ENCODE peak calls at places on chromosomes 3 and 15, in four cellular contexts. One of them, this sample, is unnamed.

GRCh38 chr3:134918448-134918847 is 123.4 kb downstream of the EPHB1 start:
- DNase-seq in endothelial cell of umbilical vein: no peak
- DNase-seq in substantia nigra: no peak
- DNase-seq in A549: no peak
- DNase-seq in this sample: no peak

GRCh38 chr3:24339266-24339825 is 155.3 kb downstream of the THRB start:
- DNase-seq in endothelial cell of umbilical vein: no peak
- DNase-seq in substantia nigra: no peak
- DNase-seq in A549: no peak
- DNase-seq in this sample: no peak

GRCh38 chr15:56468271-56468912 is 3.5 kb upstream of the MNS1 start:
- DNase-seq in endothelial cell of umbilical vein: peak; percentile 24
- DNase-seq in substantia nigra: no peak
- DNase-seq in A549: no peak
- DNase-seq in this sample: no peak

GRCh38 chr3:37586280-37586679 is 275.4 kb upstream of the CTDSPL start:
- DNase-seq in endothelial cell of umbilical vein: no peak
- DNase-seq in substantia nigra: no peak
- DNase-seq in A549: no peak
- DNase-seq in this sample: no peak

GRCh38 chr3:128167973-128168674 is 14.8 kb downstream of the EEFSEC start:
- DNase-seq in endothelial cell of umbilical vein: no peak
- DNase-seq in substantia nigra: no peak
- DNase-seq in A549: no peak
- DNase-seq in this sample: no peak

GRCh38 chr3:157388976-157389375 is 47.7 kb upstream of the PTX3 start:
- DNase-seq in endothelial cell of umbilical vein: peak; percentile 61
- DNase-seq in substantia nigra: no peak
- DNase-seq in A549: no peak
- DNase-seq in this sample: no peak

GRCh38 chr3:57068437-57069089 is 8.1 kb downstream of the SPATA12 start:
- DNase-seq in endothelial cell of umbilical vein: peak; percentile 66
- DNase-seq in substantia nigra: no peak
- DNase-seq in A549: peak; percentile 68
- DNase-seq in this sample: peak; percentile 69

GRCh38 chr15:25688166-25688565 is 175.0 kb downstream of the ATP10A start:
- DNase-seq in endothelial cell of umbilical vein: no peak
- DNase-seq in substantia nigra: no peak
- DNase-seq in A549: no peak
- DNase-seq in this sample: no peak

DNA sequence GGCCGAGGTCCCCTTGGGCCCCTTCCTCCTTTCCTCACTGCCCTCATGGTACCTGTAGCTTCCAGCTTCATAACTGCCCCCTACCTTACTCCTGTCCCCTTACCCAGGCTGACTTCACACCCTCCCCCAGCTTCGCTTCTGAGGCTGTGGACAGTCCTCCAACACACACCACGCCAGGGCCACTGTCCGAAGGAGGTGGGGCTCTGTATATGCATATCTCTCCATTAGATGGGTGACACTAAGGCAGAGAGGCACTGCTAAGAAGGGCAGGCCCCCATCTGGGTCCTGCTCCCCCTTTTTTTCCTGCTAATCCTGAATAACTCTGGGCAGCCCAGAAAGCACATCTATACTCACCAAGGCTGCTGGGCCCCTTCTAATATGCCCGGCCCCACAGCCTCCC is 1.0 kb upstream of the COL7A1 start:
- DNase-seq in endothelial cell of umbilical vein: no peak
- DNase-seq in substantia nigra: no peak
- DNase-seq in A549: no peak
- DNase-seq in this sample: no peak
- H3K27ac ChIP-seq in endothelial cell of umbilical vein: no peak overlapping the region
- H3K27ac ChIP-seq in substantia nigra: no peak overlapping the region
- H3K27ac ChIP-seq in A549: peak overlapping the region; percentile 100
- H3K27ac ChIP-seq in this sample: peak overlapping the region; percentile 98

DNA sequence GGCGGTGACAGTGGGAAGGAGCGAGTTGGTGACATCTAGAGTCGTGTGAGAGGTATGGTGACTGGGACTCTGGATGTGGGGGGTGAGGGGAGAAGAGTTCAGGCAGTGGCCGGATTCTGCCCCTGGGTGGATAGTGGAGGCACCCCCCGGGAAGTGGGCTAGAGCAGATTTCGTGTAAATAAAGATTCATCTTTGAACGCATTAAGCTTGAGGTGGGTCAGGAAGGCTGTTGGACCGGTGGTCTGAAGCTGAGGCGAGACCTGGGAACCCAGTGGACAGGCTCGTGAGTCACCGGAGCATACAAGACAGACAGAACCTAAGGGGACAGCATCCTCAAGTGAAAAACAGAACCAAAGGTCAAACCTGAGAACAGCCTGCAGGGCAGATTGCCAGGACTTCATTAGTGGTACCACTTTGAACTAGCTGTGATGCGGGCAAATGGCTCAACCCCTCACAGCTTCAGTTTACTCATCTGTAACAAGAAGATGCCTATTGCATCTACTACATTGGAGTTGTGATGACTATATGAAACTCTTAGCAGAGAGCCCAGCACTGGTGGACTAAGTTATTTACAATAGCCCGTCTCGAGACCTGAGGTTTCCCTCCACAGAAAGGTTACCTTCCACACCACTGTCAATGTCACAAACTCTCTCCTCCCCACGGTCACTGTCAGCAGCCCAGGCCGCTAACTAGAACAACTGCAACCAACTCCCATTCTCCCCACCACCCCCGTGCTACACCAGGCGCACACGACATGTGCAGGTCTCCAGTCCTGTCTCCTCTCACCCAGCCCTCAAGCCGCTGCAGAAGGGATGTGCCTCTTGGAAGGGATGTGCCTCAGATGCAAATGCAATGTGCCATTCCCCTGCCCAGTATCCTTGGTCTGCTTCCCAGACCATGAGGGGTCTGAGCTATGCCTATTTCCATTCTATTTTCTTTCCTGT is 901 bp upstream of the CLN6 start:
- DNase-seq in endothelial cell of umbilical vein: peak; percentile 9
- DNase-seq in substantia nigra: no peak
- DNase-seq in A549: no peak
- DNase-seq in this sample: no peak
- H3K27ac ChIP-seq in endothelial cell of umbilical vein: no peak overlapping the region
- H3K27ac ChIP-seq in substantia nigra: peak overlapping the region; percentile 93
- H3K27ac ChIP-seq in A549: peak overlapping the region; percentile 96
- H3K27ac ChIP-seq in this sample: no peak overlapping the region

DNA sequence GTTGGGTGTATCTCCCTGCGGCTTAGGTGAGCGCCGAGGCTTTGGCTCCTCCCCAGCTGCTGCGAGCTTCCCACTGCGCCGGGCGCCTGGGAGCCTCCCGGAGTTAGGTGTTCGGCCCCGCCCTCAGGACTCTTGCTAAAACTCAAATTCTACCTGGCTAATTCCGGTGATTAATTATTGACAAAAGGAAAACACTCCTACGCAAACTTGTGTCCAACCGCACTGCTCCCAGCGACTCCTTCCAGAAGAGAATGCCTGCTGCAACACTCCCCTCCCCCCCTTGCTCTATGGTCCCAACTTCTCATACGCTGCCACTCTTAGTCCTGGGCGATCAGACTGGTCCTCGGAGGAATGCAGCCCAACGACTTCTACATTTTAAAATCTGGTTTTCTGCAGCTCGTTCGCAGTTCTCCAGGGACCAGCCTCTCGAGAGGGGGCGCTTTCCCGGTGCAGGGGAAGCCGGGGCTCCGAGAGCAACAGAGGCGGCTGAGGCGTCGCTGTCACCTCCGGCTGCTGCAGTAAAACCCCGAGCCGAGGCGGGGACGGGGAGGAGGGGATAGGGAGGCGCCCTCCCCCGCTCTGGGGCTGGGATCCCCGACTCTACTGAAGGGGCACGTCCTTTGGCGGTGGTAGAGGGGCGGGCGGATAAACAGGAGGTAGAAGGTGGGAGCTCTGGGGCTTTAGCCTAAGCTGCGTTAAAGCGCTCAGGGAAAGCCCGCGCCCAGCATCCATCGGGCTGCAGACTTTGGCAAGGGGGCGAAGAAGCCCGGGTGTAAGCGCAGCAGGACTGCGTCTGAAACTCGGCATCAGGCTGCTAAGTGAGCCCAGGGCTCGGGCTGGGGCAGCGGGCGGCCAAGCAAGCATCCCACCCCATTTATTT is at the start of gene SPTSSB:
- DNase-seq in endothelial cell of umbilical vein: peak; percentile 32
- DNase-seq in substantia nigra: peak; percentile 29
- DNase-seq in A549: peak; percentile 15
- DNase-seq in this sample: peak; percentile 71
- H3K27ac ChIP-seq in endothelial cell of umbilical vein: no peak within 1 kb of the TSS
- H3K27ac ChIP-seq in substantia nigra: peak within 1 kb of the TSS; percentile 38
- H3K27ac ChIP-seq in A549: no peak within 1 kb of the TSS
- H3K27ac ChIP-seq in this sample: peak within 1 kb of the TSS; percentile 76

DNA sequence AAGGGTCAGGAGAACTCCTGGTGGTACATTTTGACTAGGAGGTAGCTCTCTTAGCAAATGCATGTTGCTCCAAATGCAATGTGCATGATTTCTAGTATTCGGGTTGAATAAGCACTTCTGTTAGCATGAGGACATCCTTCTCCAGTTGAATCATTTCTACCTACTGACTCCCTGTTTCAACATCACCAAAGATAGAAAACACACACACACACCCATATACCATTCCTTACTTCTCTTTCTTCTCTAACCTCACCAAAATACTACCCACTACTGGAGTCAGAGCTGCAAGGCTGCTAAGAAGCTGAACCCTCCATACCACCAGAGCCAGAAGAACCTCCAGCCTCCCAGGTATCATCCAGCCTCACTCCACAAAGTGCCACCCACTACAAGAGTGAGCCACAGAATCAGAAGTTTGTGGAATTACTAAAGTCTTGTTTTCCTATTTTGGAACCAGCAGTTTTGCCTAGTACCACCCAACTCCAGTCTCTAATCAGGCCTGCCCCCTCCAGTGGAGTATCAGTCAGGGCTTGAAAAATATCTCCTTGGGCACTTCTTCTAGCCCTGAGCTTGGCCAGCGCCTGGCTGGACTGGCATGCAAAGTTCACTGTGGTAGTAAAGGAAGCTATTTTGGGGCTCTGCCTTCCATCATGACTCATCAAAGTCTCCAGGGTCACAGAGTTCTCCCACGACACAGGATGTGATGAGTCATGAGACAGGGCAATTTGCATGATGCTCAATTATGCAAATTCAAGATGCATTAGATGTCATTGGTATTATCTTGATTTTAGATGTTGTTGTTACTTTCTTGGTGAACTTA is 110.2 kb downstream of the CYP19A1 start:
- DNase-seq in endothelial cell of umbilical vein: peak; percentile 60
- DNase-seq in substantia nigra: no peak
- DNase-seq in A549: peak; percentile 69
- DNase-seq in this sample: peak; percentile 36
- H3K27ac ChIP-seq in endothelial cell of umbilical vein: peak overlapping the region; percentile 11
- H3K27ac ChIP-seq in substantia nigra: no peak overlapping the region
- H3K27ac ChIP-seq in A549: peak overlapping the region; percentile 31
- H3K27ac ChIP-seq in this sample: no peak overlapping the region

GRCh38 chr15:42471002-42471401 is 19.9 kb downstream of the ZNF106 start:
- DNase-seq in endothelial cell of umbilical vein: no peak
- DNase-seq in substantia nigra: no peak
- DNase-seq in A549: no peak
- DNase-seq in this sample: no peak
- H3K27ac ChIP-seq in endothelial cell of umbilical vein: no peak overlapping the region
- H3K27ac ChIP-seq in substantia nigra: no peak overlapping the region
- H3K27ac ChIP-seq in A549: no peak overlapping the region
- H3K27ac ChIP-seq in this sample: no peak overlapping the region

GRCh38 chr3:42159147-42159546 is 68.0 kb downstream of the TRAK1 start:
- DNase-seq in endothelial cell of umbilical vein: no peak
- DNase-seq in substantia nigra: no peak
- DNase-seq in A549: no peak
- DNase-seq in this sample: no peak
- H3K27ac ChIP-seq in endothelial cell of umbilical vein: no peak overlapping the region
- H3K27ac ChIP-seq in substantia nigra: no peak overlapping the region
- H3K27ac ChIP-seq in A549: no peak overlapping the region
- H3K27ac ChIP-seq in this sample: peak overlapping the region; percentile 74

DNA sequence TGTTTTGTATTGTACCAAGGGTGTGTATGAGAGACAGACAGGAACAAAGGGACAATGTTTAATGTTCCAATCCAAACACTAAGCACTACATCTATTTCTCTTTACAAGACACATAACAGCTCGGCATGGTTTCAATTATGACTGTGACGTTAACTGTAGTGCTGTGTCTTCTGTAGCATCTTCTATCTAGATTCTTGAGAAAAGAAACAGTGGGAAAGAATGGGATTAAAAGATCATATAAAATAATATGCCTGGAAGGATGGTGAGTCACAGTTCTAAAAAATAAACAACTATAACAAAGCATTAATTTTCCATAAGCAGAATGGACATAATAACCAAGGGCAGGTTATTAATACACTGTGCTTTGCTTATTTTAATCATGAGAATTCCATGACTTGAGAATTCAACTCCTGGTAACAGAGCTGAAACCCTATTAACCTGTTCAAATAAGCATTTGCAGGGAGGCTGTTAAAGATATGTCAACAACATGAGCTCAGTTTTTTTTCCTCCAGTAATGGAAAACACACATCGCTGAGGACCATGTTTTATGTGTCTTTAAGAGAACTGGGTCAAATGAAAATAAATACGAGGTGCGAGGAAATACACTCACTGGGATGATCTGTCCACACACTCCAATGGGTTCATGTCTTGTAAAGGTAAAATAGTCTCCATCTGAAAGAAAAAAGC is 70.9 kb downstream of the ALDH1A2 start:
- DNase-seq in endothelial cell of umbilical vein: peak; percentile 81
- DNase-seq in substantia nigra: no peak
- DNase-seq in A549: no peak
- DNase-seq in this sample: no peak
- H3K27ac ChIP-seq in endothelial cell of umbilical vein: no peak overlapping the region
- H3K27ac ChIP-seq in substantia nigra: no peak overlapping the region
- H3K27ac ChIP-seq in A549: no peak overlapping the region
- H3K27ac ChIP-seq in this sample: no peak overlapping the region

GRCh38 chr3:62638316-62638715 is 236.9 kb downstream of the CADPS start:
- DNase-seq in endothelial cell of umbilical vein: no peak
- DNase-seq in substantia nigra: no peak
- DNase-seq in A549: no peak
- DNase-seq in this sample: no peak
- H3K27ac ChIP-seq in endothelial cell of umbilical vein: no peak overlapping the region
- H3K27ac ChIP-seq in substantia nigra: no peak overlapping the region
- H3K27ac ChIP-seq in A549: no peak overlapping the region
- H3K27ac ChIP-seq in this sample: no peak overlapping the region

GRCh38 chr15:51193979-51194378 is 99.3 kb upstream of the TNFAIP8L3 start:
- DNase-seq in endothelial cell of umbilical vein: no peak
- DNase-seq in substantia nigra: no peak
- DNase-seq in A549: no peak
- DNase-seq in this sample: no peak

GRCh38 chr15:51195459-51195858 is 100.8 kb upstream of the TNFAIP8L3 start:
- DNase-seq in endothelial cell of umbilical vein: no peak
- DNase-seq in substantia nigra: no peak
- DNase-seq in A549: no peak
- DNase-seq in this sample: no peak

GRCh38 chr15:51192560-51193280 is 98.0 kb upstream of the TNFAIP8L3 start:
- DNase-seq in endothelial cell of umbilical vein: peak; percentile 85
- DNase-seq in substantia nigra: peak; percentile 94
- DNase-seq in A549: peak; percentile 84
- DNase-seq in this sample: peak; percentile 48

GRCh38 chr15:51191766-51192165 is 97.1 kb upstream of the TNFAIP8L3 start:
- DNase-seq in endothelial cell of umbilical vein: no peak
- DNase-seq in substantia nigra: no peak
- DNase-seq in A549: no peak
- DNase-seq in this sample: peak; percentile 26

DNA sequence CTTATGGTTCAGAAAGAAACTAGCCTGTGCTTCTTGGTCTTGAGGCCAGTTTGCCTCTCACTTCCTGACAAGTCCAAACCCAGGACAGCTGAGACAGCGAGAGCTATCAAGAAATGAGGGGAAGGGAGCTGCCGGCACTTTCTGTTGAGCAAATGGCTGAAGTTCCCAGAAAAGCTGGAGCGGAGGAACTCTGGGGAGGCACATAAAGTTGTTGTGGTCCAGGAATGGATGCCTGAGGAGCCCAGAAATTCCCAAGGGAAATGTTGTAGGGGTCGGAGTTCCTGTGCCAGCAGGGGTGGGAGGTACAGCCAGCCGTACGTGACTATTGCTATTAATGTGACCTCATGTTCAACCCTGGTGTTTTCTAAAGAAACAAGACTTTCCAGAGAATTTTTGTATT is 98.8 kb upstream of the TNFAIP8L3 start:
- DNase-seq in endothelial cell of umbilical vein: no peak
- DNase-seq in substantia nigra: no peak
- DNase-seq in A549: no peak
- DNase-seq in this sample: no peak
- H3K27ac ChIP-seq in endothelial cell of umbilical vein: no peak overlapping the region
- H3K27ac ChIP-seq in substantia nigra: no peak overlapping the region
- H3K27ac ChIP-seq in A549: no peak overlapping the region
- H3K27ac ChIP-seq in this sample: no peak overlapping the region